ENCODE peak calls at places on chromosomes 12 and 14, in ten cellular contexts. Z, O, V, P, R, S, W, G, H and J are unnamed samples.

GRCh38 chr12:127363392-127363791 is 903.6 kb upstream of the TMEM132C start:
- DNase-seq in Z (no peak), O (no peak), V (peak), P (no peak), R (peak), S (peak), W (no peak), G (no peak), H (no peak), J (no peak)

GRCh38 chr14:59293934-59294661 is 105.6 kb downstream of the DAAM1 start:
- DNase-seq in Z (no peak), O (no peak), V (no peak), P (peak), R (no peak), S (no peak), W (no peak), G (no peak), H (peak), J (no peak)

GRCh38 chr14:50001999-50002925 is 109.4 kb downstream of the ARF6 start:
- DNase-seq in Z (no peak), O (no peak), V (peak), P (no peak), R (no peak), S (no peak), W (no peak), G (peak), H (peak), J (no peak)

GRCh38 chr12:4322789-4323188 is 1.8 kb downstream of the TIGAR start:
- DNase-seq in Z (no peak), O (no peak), V (no peak), P (no peak), R (no peak), S (no peak), W (no peak), G (no peak), H (no peak), J (no peak)

GRCh38 chr12:65990592-65990991 is 140.0 kb downstream of the LLPH start:
- DNase-seq in Z (no peak), O (no peak), V (no peak), P (no peak), R (no peak), S (no peak), W (no peak), G (no peak), H (no peak), J (no peak)

GRCh38 chr14:31268216-31268615 is 60.6 kb upstream of the HECTD1 start:
- DNase-seq in Z (no peak), O (no peak), V (no peak), P (no peak), R (no peak), S (no peak), W (no peak), G (no peak), H (no peak), J (peak)

GRCh38 chr14:67618617-67619063 is 1.1 kb upstream of the ARG2 start:
- DNase-seq in Z (peak), O (peak), V (peak), P (no peak), R (peak), S (peak), W (peak), G (no peak), H (peak), J (peak)

GRCh38 chr12:89454080-89454848 is 70.3 kb downstream of the GALNT4 start:
- DNase-seq in Z (no peak), O (no peak), V (no peak), P (no peak), R (no peak), S (peak), W (no peak), G (no peak), H (no peak), J (no peak)

GRCh38 chr12:14874882-14875281 is 10.8 kb downstream of the MGP start:
- DNase-seq in Z (no peak), O (no peak), V (no peak), P (no peak), R (no peak), S (peak), W (no peak), G (no peak), H (no peak), J (no peak)

GRCh38 chr12:101117842-101118241 is 92.2 kb downstream of the SLC5A8 start:
- DNase-seq in Z (no peak), O (no peak), V (no peak), P (no peak), R (no peak), S (no peak), W (no peak), G (no peak), H (no peak), J (no peak)

GRCh38 chr12:11949738-11950403 is 120.9 kb upstream of the BCL2L14 start:
- DNase-seq in Z (no peak), O (no peak), V (peak), P (no peak), R (no peak), S (no peak), W (no peak), G (no peak), H (peak), J (no peak)

GRCh38 chr14:51828017-51828797 is 32.2 kb upstream of the GNG2 start:
- DNase-seq in Z (peak), O (peak), V (peak), P (peak), R (peak), S (peak), W (no peak), G (peak), H (no peak), J (no peak)

GRCh38 chr12:4272976-4273650 is 449 bp upstream of the CCND2 start:
- DNase-seq in Z (no peak), O (no peak), V (no peak), P (no peak), R (no peak), S (peak), W (no peak), G (no peak), H (no peak), J (no peak)

GRCh38 chr14:94075008-94075407 is 6.0 kb downstream of the DDX24 start:
- DNase-seq in Z (no peak), O (no peak), V (no peak), P (no peak), R (no peak), S (no peak), W (no peak), G (no peak), H (no peak), J (no peak)
- H3K4me3 ChIP-seq in Z (no peak), O (no peak), V (no peak), P (no peak), R (no peak), S (no peak), W (no peak), G (no peak), H (no peak), J (no peak)

GRCh38 chr12:32454866-32455265 is 55.5 kb downstream of the FGD4 start:
- DNase-seq in Z (no peak), O (no peak), V (no peak), P (no peak), R (no peak), S (peak), W (no peak), G (no peak), H (no peak), J (no peak)
- H3K4me3 ChIP-seq in Z (no peak), O (no peak), V (no peak), P (peak), R (no peak), S (no peak), W (no peak), G (no peak), H (no peak), J (no peak)

GRCh38 chr12:52318241-52318990 is 2.8 kb downstream of the KRT83 start:
- DNase-seq in Z (no peak), O (no peak), V (no peak), P (no peak), R (no peak), S (no peak), W (no peak), G (no peak), H (no peak), J (no peak)
- H3K4me3 ChIP-seq in Z (no peak), O (no peak), V (no peak), P (no peak), R (no peak), S (no peak), W (no peak), G (no peak), H (no peak), J (no peak)

GRCh38 chr14:91363776-91364523 is 53.7 kb downstream of the CCDC88C start:
- DNase-seq in Z (no peak), O (no peak), V (no peak), P (no peak), R (no peak), S (no peak), W (no peak), G (no peak), H (no peak), J (no peak)
- H3K4me3 ChIP-seq in Z (no peak), O (no peak), V (no peak), P (no peak), R (no peak), S (no peak), W (no peak), G (no peak), H (no peak), J (no peak)

DNA sequence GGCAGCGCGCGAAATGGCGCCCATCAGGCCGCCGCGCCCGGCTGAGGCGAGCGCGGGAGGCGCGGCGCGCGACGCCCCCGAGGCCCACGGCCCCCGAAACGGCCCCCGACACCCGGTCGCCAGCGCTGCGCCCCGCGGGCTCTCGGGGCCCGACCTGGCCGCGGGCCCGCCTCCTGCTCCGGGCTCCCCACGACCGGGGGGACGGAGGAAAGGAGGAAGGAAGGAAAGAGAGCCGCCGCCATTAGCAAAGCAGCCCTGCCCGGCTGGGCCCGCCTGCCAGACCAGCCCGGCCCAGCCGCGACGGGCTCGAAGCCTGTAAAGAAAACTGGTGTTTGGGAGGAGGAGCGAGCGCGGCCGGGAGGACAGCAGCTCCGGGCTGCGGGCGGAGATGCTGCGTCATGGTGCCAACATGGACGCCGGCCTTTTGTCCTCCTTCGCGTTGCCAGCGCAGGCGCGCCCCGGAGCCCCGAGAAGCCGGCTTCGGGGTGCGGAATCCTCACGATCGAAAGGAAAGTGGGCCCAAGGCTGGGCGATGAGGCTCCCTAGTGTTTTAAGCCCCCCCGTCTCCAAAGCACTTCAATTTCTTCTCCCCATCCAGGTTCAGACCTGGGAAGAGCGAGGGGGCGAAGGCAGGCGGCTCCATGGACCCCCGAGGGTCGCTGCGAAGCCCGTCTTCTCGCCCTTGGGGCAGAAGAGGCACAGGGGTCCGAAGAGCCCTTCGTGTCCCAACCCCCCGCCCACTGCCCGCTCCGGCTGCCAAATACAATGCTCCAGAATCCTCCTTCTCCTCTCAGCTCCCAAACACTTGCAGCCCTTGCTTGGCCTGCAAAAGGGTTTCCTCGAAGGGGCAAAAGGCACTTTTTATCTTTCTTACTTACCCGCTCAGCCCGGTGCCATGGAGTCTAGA is 2.9 kb upstream of the SETD1B start:
- DNase-seq in Z (peak), O (peak), V (peak), P (peak), R (peak), S (peak), W (no peak), G (no peak), H (peak), J (no peak)
- H3K4me3 ChIP-seq in Z (peak), O (peak), V (peak), P (peak), R (peak), S (peak), W (peak), G (peak), H (peak), J (peak)

GRCh38 chr12:110080410-110080809 is 32.1 kb upstream of the C12orf76 start:
- DNase-seq in Z (no peak), O (no peak), V (no peak), P (no peak), R (no peak), S (no peak), W (no peak), G (no peak), H (no peak), J (no peak)
- H3K4me3 ChIP-seq in Z (no peak), O (no peak), V (no peak), P (no peak), R (no peak), S (no peak), W (no peak), G (no peak), H (no peak), J (no peak)